ENCODE peak calls at places on chromosomes 5 and 9, in four cellular contexts. P is AG08396, X is endothelial cell, H is epithelial cell of esophagus. M is an unnamed sample.

GRCh38 chr5:64040496-64040895 is 78.3 kb upstream of the HTR1A start:
- DNase-seq in P (no peak), X (no peak), H (peak; percentile 3), M (no peak)

GRCh38 chr9:127778280-127779135 is at the start of gene SH2D3C:
- DNase-seq in P (no peak), X (no peak), H (no peak), M (no peak)

GRCh38 chr5:157971466-157972324 is 112.8 kb upstream of the CLINT1 start:
- DNase-seq in P (no peak), X (no peak), H (no peak), M (no peak)

GRCh38 chr5:109239501-109239900 is 170.3 kb downstream of the PJA2 start:
- DNase-seq in P (no peak), X (no peak), H (no peak), M (no peak)

GRCh38 chr5:53679261-53679660 is 118.8 kb downstream of the NDUFS4 start:
- DNase-seq in P (peak; percentile 26), X (no peak), H (peak; percentile 47), M (no peak)

GRCh38 chr5:71693828-71694427 is 25.1 kb upstream of the CARTPT start:
- DNase-seq in P (no peak), X (peak; percentile 30), H (no peak), M (no peak)

GRCh38 chr9:38200431-38200830 is 131.4 kb upstream of the SHB start:
- DNase-seq in P (no peak), X (no peak), H (no peak), M (no peak)

GRCh38 chr5:63125862-63126261 is 547.2 kb downstream of the LRRC70 start:
- DNase-seq in P (peak; percentile 18), X (no peak), H (peak; percentile 64), M (no peak)

GRCh38 chr5:67407979-67408378 is 211.4 kb upstream of the CD180 start:
- DNase-seq in P (no peak), X (no peak), H (no peak), M (no peak)